ENCODE peak calls at places on chromosome 1, in five cellular contexts. X, U, Q, N and O are unnamed samples.

GRCh38 chr1:53308512-53308911 is 19.4 kb downstream of the LRP8 start:
- DNase-seq in N (no peak), X (no peak), Q (no peak), U (no peak), O (no peak)

GRCh38 chr1:145837658-145838057 is 7.8 kb upstream of the NUDT17 start:
- DNase-seq in X (no peak), U (no peak), N (no peak), Q (no peak), O (no peak)

GRCh38 chr1:8396912-8397406 is 79.0 kb downstream of the SLC45A1 start:
- DNase-seq in U (peak), Q (no peak), X (no peak), N (no peak), O (no peak)

GRCh38 chr1:80722611-80723010 is 1078.1 kb upstream of the ADGRL2 start:
- DNase-seq in X (no peak), U (no peak), N (no peak), Q (no peak), O (no peak)

GRCh38 chr1:241592273-241592958 is 47.8 kb downstream of the CHML start:
- DNase-seq in N (no peak), X (no peak), U (no peak), Q (no peak), O (no peak)

GRCh38 chr1:55039342-55040082 is at the start of gene PCSK9:
- DNase-seq in U (no peak), X (no peak), Q (no peak), N (no peak), O (no peak)

GRCh38 chr1:6126028-6126427 is 54.1 kb downstream of the CHD5 start:
- DNase-seq in N (no peak), X (no peak), Q (no peak), U (no peak), O (no peak)

GRCh38 chr1:197083474-197083873 is 16.4 kb upstream of the F13B start:
- DNase-seq in X (no peak), U (no peak), N (no peak), Q (no peak), O (no peak)

GRCh38 chr1:151458936-151459330 is 361 bp downstream of the POGZ start:
- DNase-seq in N (no peak), U (no peak), Q (peak), X (no peak), O (peak)

GRCh38 chr1:155596864-155597263 is 13.2 kb upstream of the MSTO1 start:
- DNase-seq in X (no peak), N (no peak), U (no peak), Q (no peak), O (no peak)

GRCh38 chr1:235207202-235207565 is 46.1 kb upstream of the RBM34 start:
- DNase-seq in N (no peak), X (no peak), Q (no peak), U (no peak), O (no peak)

GRCh38 chr1:44811234-44811633 is 2.9 kb downstream of the BTBD19 start:
- DNase-seq in N (no peak), X (no peak), Q (no peak), U (no peak), O (no peak)

GRCh38 chr1:43979528-43980254 is 681 bp downstream of the B4GALT2 start:
- DNase-seq in X (no peak), U (no peak), N (peak), Q (no peak), O (no peak)